ENCODE peak calls at places on chromosomes 3 and 15, in five cellular contexts. One of them, this sample, is unnamed.

GRCh38 chr15:44779761-44780160 is 43.4 kb downstream of the TRIM69 start:
- DNase-seq in C1 segment of cervical spinal cord: no peak
- DNase-seq in CD14-positive monocyte: no peak
- DNase-seq in stimulated activated CD4-positive, alpha-beta T cell treated with anti-CD3 and anti-CD28 coated beads, TNF-alpha, amount 100 ng/mL, for 1 hour: no peak
- DNase-seq in omental fat pad: no peak
- DNase-seq in this sample: no peak

GRCh38 chr3:43388909-43389308 is 102.6 kb downstream of the SNRK start:
- DNase-seq in stimulated activated CD4-positive, alpha-beta T cell treated with anti-CD3 and anti-CD28 coated beads, TNF-alpha, amount 100 ng/mL, for 1 hour: no peak
- DNase-seq in omental fat pad: no peak
- DNase-seq in CD14-positive monocyte: no peak
- DNase-seq in C1 segment of cervical spinal cord: no peak
- DNase-seq in this sample: no peak

GRCh38 chr15:76987896-76988860 is 6.7 kb upstream of the PSTPIP1 start:
- DNase-seq in omental fat pad: no peak
- DNase-seq in stimulated activated CD4-positive, alpha-beta T cell treated with anti-CD3 and anti-CD28 coated beads, TNF-alpha, amount 100 ng/mL, for 1 hour: peak
- DNase-seq in C1 segment of cervical spinal cord: peak
- DNase-seq in CD14-positive monocyte: peak
- DNase-seq in this sample: no peak

GRCh38 chr15:100275641-100276040 is 66.1 kb downstream of the ADAMTS17 start:
- DNase-seq in C1 segment of cervical spinal cord: no peak
- DNase-seq in omental fat pad: no peak
- DNase-seq in stimulated activated CD4-positive, alpha-beta T cell treated with anti-CD3 and anti-CD28 coated beads, TNF-alpha, amount 100 ng/mL, for 1 hour: no peak
- DNase-seq in CD14-positive monocyte: no peak
- DNase-seq in this sample: no peak

GRCh38 chr3:136919799-136920580 is 37.8 kb upstream of the IL20RB start:
- DNase-seq in CD14-positive monocyte: no peak
- DNase-seq in omental fat pad: no peak
- DNase-seq in C1 segment of cervical spinal cord: no peak
- DNase-seq in stimulated activated CD4-positive, alpha-beta T cell treated with anti-CD3 and anti-CD28 coated beads, TNF-alpha, amount 100 ng/mL, for 1 hour: no peak
- DNase-seq in this sample: no peak

GRCh38 chr3:89250742-89251141 is 143.3 kb downstream of the EPHA3 start:
- DNase-seq in CD14-positive monocyte: no peak
- DNase-seq in omental fat pad: no peak
- DNase-seq in stimulated activated CD4-positive, alpha-beta T cell treated with anti-CD3 and anti-CD28 coated beads, TNF-alpha, amount 100 ng/mL, for 1 hour: no peak
- DNase-seq in C1 segment of cervical spinal cord: no peak
- DNase-seq in this sample: no peak

GRCh38 chr3:61927332-61927731 is 366.0 kb downstream of the PTPRG start:
- DNase-seq in stimulated activated CD4-positive, alpha-beta T cell treated with anti-CD3 and anti-CD28 coated beads, TNF-alpha, amount 100 ng/mL, for 1 hour: no peak
- DNase-seq in CD14-positive monocyte: no peak
- DNase-seq in omental fat pad: no peak
- DNase-seq in C1 segment of cervical spinal cord: peak
- DNase-seq in this sample: peak

GRCh38 chr3:64992462-64993285 is 304.9 kb upstream of the ADAMTS9 start:
- DNase-seq in stimulated activated CD4-positive, alpha-beta T cell treated with anti-CD3 and anti-CD28 coated beads, TNF-alpha, amount 100 ng/mL, for 1 hour: no peak
- DNase-seq in omental fat pad: no peak
- DNase-seq in CD14-positive monocyte: no peak
- DNase-seq in C1 segment of cervical spinal cord: no peak
- DNase-seq in this sample: no peak

GRCh38 chr15:68546318-68546717 is 32.5 kb upstream of the CORO2B start:
- DNase-seq in CD14-positive monocyte: no peak
- DNase-seq in stimulated activated CD4-positive, alpha-beta T cell treated with anti-CD3 and anti-CD28 coated beads, TNF-alpha, amount 100 ng/mL, for 1 hour: no peak
- DNase-seq in omental fat pad: no peak
- DNase-seq in C1 segment of cervical spinal cord: no peak
- DNase-seq in this sample: no peak

GRCh38 chr3:113698891-113699465 is 2.5 kb upstream of the USF3 start:
- DNase-seq in CD14-positive monocyte: no peak
- DNase-seq in omental fat pad: no peak
- DNase-seq in C1 segment of cervical spinal cord: no peak
- DNase-seq in stimulated activated CD4-positive, alpha-beta T cell treated with anti-CD3 and anti-CD28 coated beads, TNF-alpha, amount 100 ng/mL, for 1 hour: no peak
- DNase-seq in this sample: peak

GRCh38 chr3:182523836-182524235 is 269.5 kb upstream of the ATP11B start:
- DNase-seq in stimulated activated CD4-positive, alpha-beta T cell treated with anti-CD3 and anti-CD28 coated beads, TNF-alpha, amount 100 ng/mL, for 1 hour: no peak
- DNase-seq in CD14-positive monocyte: no peak
- DNase-seq in omental fat pad: no peak
- DNase-seq in C1 segment of cervical spinal cord: no peak
- DNase-seq in this sample: no peak

GRCh38 chr15:85627245-85627935 is 167.3 kb downstream of the KLHL25 start:
- DNase-seq in stimulated activated CD4-positive, alpha-beta T cell treated with anti-CD3 and anti-CD28 coated beads, TNF-alpha, amount 100 ng/mL, for 1 hour: no peak
- DNase-seq in omental fat pad: no peak
- DNase-seq in CD14-positive monocyte: no peak
- DNase-seq in C1 segment of cervical spinal cord: no peak
- DNase-seq in this sample: no peak

GRCh38 chr3:72462611-72463011 is 385.6 kb downstream of the SHQ1 start:
- DNase-seq in CD14-positive monocyte: no peak
- DNase-seq in omental fat pad: no peak
- DNase-seq in C1 segment of cervical spinal cord: no peak
- DNase-seq in stimulated activated CD4-positive, alpha-beta T cell treated with anti-CD3 and anti-CD28 coated beads, TNF-alpha, amount 100 ng/mL, for 1 hour: no peak
- DNase-seq in this sample: no peak

GRCh38 chr15:40991355-40991754 is 38.1 kb downstream of the CHAC1 start:
- DNase-seq in C1 segment of cervical spinal cord: no peak
- DNase-seq in CD14-positive monocyte: no peak
- DNase-seq in omental fat pad: no peak
- DNase-seq in stimulated activated CD4-positive, alpha-beta T cell treated with anti-CD3 and anti-CD28 coated beads, TNF-alpha, amount 100 ng/mL, for 1 hour: no peak
- DNase-seq in this sample: no peak

GRCh38 chr3:123819949-123820348 is 64.2 kb downstream of the MYLK start:
- DNase-seq in stimulated activated CD4-positive, alpha-beta T cell treated with anti-CD3 and anti-CD28 coated beads, TNF-alpha, amount 100 ng/mL, for 1 hour: no peak
- DNase-seq in CD14-positive monocyte: no peak
- DNase-seq in C1 segment of cervical spinal cord: no peak
- DNase-seq in omental fat pad: no peak
- DNase-seq in this sample: no peak